ENCODE peak calls at places on chromosomes 13 and 19, in seven cellular contexts. V is iPS-NIHi11; K is activated CD4-positive, alpha-beta memory T cell treated with anti-CD3 and anti-CD28 coated beads, Interleukin-2, amount 10 ng/mL, durations not matched to agents 7 days and 5 days; D is stimulated activated CD4-positive, alpha-beta T cell treated with anti-CD3 and anti-CD28 coated beads, Interleukin-12 subunit alpha, Interleukin-12 subunit beta, amount 100 ng/mL, for 4 hours; J is stimulated activated CD8-positive, alpha-beta memory T cell treated with anti-CD3 and anti-CD28 coated beads, Interleukin-4, amount 100 ng/mL, for 1 hour; P is SK-N-SH; A is GM04503. M is an unnamed sample.

GRCh38 chr19:41753936-41754529 is 1.3 kb upstream of the CEACAM6 start:
- DNase-seq in K (peak), V (peak), P (peak), J (peak), A (no peak), D (peak), M (no peak)

GRCh38 chr13:80336335-80336734 is 4.6 kb downstream of the SPRY2 start:
- DNase-seq in P (no peak), J (no peak), A (no peak), K (no peak), V (no peak), D (no peak), M (no peak)

GRCh38 chr13:52383362-52383761 is 22.6 kb downstream of the THSD1 start:
- DNase-seq in K (no peak), P (no peak), D (no peak), V (no peak), A (no peak), J (no peak), M (no peak)

GRCh38 chr13:113970810-113971470 is 2.9 kb downstream of the C13orf46 start:
- DNase-seq in K (no peak), V (no peak), A (no peak), J (no peak), D (no peak), P (no peak), M (no peak)

GRCh38 chr13:73938375-73939070 is 195.7 kb downstream of the KLF12 start:
- DNase-seq in J (no peak), A (peak), P (no peak), D (no peak), K (no peak), V (no peak), M (peak)

GRCh38 chr19:11200931-11201330 is 3.6 kb upstream of the KANK2 start:
- DNase-seq in J (no peak), D (no peak), P (no peak), K (no peak), A (no peak), V (no peak), M (no peak)

GRCh38 chr13:114025432-114026127 is 51.7 kb upstream of the C13orf46 start:
- DNase-seq in P (peak), D (no peak), V (no peak), K (no peak), A (no peak), J (no peak), M (peak)

GRCh38 chr13:38685974-38686571 is 804 bp upstream of the FREM2 start:
- DNase-seq in J (no peak), K (no peak), P (peak), V (peak), A (no peak), D (no peak), M (no peak)

GRCh38 chr13:66353664-66354063 is 876.5 kb downstream of the PCDH9 start:
- DNase-seq in K (no peak), A (no peak), P (no peak), V (no peak), D (no peak), J (no peak), M (no peak)

GRCh38 chr13:100662470-100663211 is 12.0 kb downstream of the TMTC4 start:
- DNase-seq in D (no peak), J (no peak), P (no peak), K (no peak), V (no peak), A (no peak), M (no peak)

GRCh38 chr13:52954838-52955237 is 73.8 kb upstream of the OLFM4 start:
- DNase-seq in J (no peak), K (no peak), A (no peak), P (no peak), D (no peak), V (peak), M (no peak)

GRCh38 chr19:1364070-1364719 is 19.5 kb upstream of the NDUFS7 start:
- DNase-seq in V (no peak), D (no peak), A (no peak), P (no peak), K (no peak), J (no peak), M (no peak)

GRCh38 chr13:30805603-30806011 is 70.3 kb downstream of the ALOX5AP start:
- DNase-seq in P (peak), D (no peak), K (no peak), J (no peak), A (no peak), V (no peak), M (no peak)

GRCh38 chr13:22757530-22758120 is 423.2 kb upstream of the SGCG start:
- DNase-seq in D (no peak), J (no peak), V (no peak), A (no peak), P (peak), K (no peak), M (no peak)

GRCh38 chr19:13366529-13367143 is 139.6 kb downstream of the CACNA1A start:
- DNase-seq in J (no peak), P (peak), K (no peak), V (peak), D (no peak), A (no peak), M (peak)

GRCh38 chr19:46955114-46955812 is 64.4 kb upstream of the NPAS1 start:
- DNase-seq in J (no peak), V (no peak), D (peak), P (no peak), A (no peak), K (peak), M (no peak)

GRCh38 chr19:30873003-30873402 is 476.2 kb downstream of the TSHZ3 start:
- DNase-seq in P (no peak), K (no peak), V (no peak), J (no peak), A (no peak), D (no peak), M (no peak)

GRCh38 chr13:66036024-66036614 is 1194.0 kb downstream of the PCDH9 start:
- DNase-seq in D (no peak), J (no peak), A (no peak), K (no peak), V (peak), P (no peak), M (no peak)

GRCh38 chr13:68076046-68076445 is 845.9 kb upstream of the PCDH9 start:
- DNase-seq in D (no peak), P (no peak), A (no peak), J (no peak), V (no peak), K (no peak), M (no peak)